ENCODE peak calls at places on chromosome 3, in nine cellular contexts. B is endothelial cell; R is GDM1; S is NCI-H2081; U is islet precursor cell; V is coronary artery; T is GM13977; I is NCI-H1048; J is activated naive CD8-positive, alpha-beta T cell treated with anti-CD3 and anti-CD28 coated beads, Interleukin-2, amount 50 U/mL, for 24 hours. H is an unnamed sample.

GRCh38 chr3:184415229-184415517 is 35.3 kb downstream of the CHRD start:
- DNase-seq in V (no peak), I (no peak), S (no peak), B (no peak), J (no peak), U (no peak), T (no peak), R (no peak), H (no peak)

GRCh38 chr3:41569632-41570338 is 370.5 kb downstream of the CTNNB1 start:
- DNase-seq in V (no peak), J (no peak), U (no peak), T (no peak), R (no peak), I (no peak), S (no peak), B (no peak), H (no peak)

GRCh38 chr3:157111578-157111977 is 48.4 kb downstream of the CCNL1 start:
- DNase-seq in J (no peak), I (no peak), B (no peak), T (no peak), R (no peak), V (no peak), S (no peak), U (no peak), H (no peak)

GRCh38 chr3:74054566-74054965 is 429.8 kb upstream of the PDZRN3 start:
- DNase-seq in J (no peak), R (no peak), S (no peak), T (no peak), V (no peak), U (peak), I (no peak), B (no peak), H (no peak)

GRCh38 chr3:171772427-171773056 is 37.7 kb downstream of the PLD1 start:
- DNase-seq in I (no peak), U (peak), R (peak), T (peak), B (peak), S (peak), J (peak), V (no peak), H (peak)

GRCh38 chr3:103048371-103048722 is 613.5 kb downstream of the ZPLD1 start:
- DNase-seq in R (no peak), B (no peak), J (no peak), S (no peak), U (no peak), V (no peak), T (no peak), I (no peak), H (no peak)

GRCh38 chr3:164741869-164742268 is 336.4 kb downstream of the SI start:
- DNase-seq in V (no peak), S (no peak), T (no peak), R (no peak), I (no peak), B (no peak), U (no peak), J (no peak), H (no peak)

GRCh38 chr3:8143186-8143585 is 358.4 kb upstream of the LMCD1 start:
- DNase-seq in B (no peak), U (no peak), V (no peak), R (no peak), J (no peak), T (no peak), S (no peak), I (no peak), H (no peak)